ENCODE peak calls at places on chromosomes 5 and 9, in seven cellular contexts. One of them, this sample, is unnamed.

GRCh38 chr9:129570450-129571297 is 50.2 kb downstream of the C9orf50 start:
- DNase-seq in GM03348: peak; percentile 86
- DNase-seq in Daoy: peak; percentile 73
- DNase-seq in thyroid gland: peak; percentile 72
- DNase-seq in NCI-H1417: no peak
- DNase-seq in stomach: peak; percentile 71
- DNase-seq in hippocampal formation: no peak
- DNase-seq in this sample: no peak

GRCh38 chr5:62935660-62936059 is 357.0 kb downstream of the LRRC70 start:
- DNase-seq in Daoy: no peak
- DNase-seq in GM03348: no peak
- DNase-seq in thyroid gland: no peak
- DNase-seq in stomach: no peak
- DNase-seq in hippocampal formation: no peak
- DNase-seq in NCI-H1417: no peak
- DNase-seq in this sample: no peak

GRCh38 chr5:10535237-10535530 is 28.7 kb upstream of the ANKRD33B start:
- DNase-seq in NCI-H1417: no peak
- DNase-seq in hippocampal formation: no peak
- DNase-seq in Daoy: no peak
- DNase-seq in GM03348: no peak
- DNase-seq in thyroid gland: no peak
- DNase-seq in stomach: no peak
- DNase-seq in this sample: no peak

GRCh38 chr9:125472926-125473701 is 211.5 kb downstream of the GAPVD1 start:
- DNase-seq in Daoy: peak; percentile 71
- DNase-seq in NCI-H1417: peak; percentile 72
- DNase-seq in GM03348: peak; percentile 61
- DNase-seq in stomach: no peak
- DNase-seq in hippocampal formation: no peak
- DNase-seq in thyroid gland: peak; percentile 59
- DNase-seq in this sample: no peak

GRCh38 chr9:132986586-132986985 is 8.1 kb downstream of the GFI1B start:
- DNase-seq in stomach: no peak
- DNase-seq in thyroid gland: no peak
- DNase-seq in GM03348: no peak
- DNase-seq in NCI-H1417: no peak
- DNase-seq in Daoy: peak; percentile 60
- DNase-seq in hippocampal formation: no peak
- DNase-seq in this sample: no peak

GRCh38 chr5:73625905-73626811 is at the start of gene ARHGEF28:
- DNase-seq in thyroid gland: peak; percentile 83
- DNase-seq in stomach: peak; percentile 87
- DNase-seq in Daoy: peak; percentile 82
- DNase-seq in hippocampal formation: peak; percentile 39
- DNase-seq in GM03348: peak; percentile 94
- DNase-seq in NCI-H1417: peak; percentile 84
- DNase-seq in this sample: peak; percentile 67

GRCh38 chr9:96113045-96113444 is 188.9 kb downstream of the HSD17B3 start:
- DNase-seq in hippocampal formation: peak; percentile 11
- DNase-seq in thyroid gland: no peak
- DNase-seq in stomach: no peak
- DNase-seq in NCI-H1417: peak; percentile 8
- DNase-seq in GM03348: no peak
- DNase-seq in Daoy: no peak
- DNase-seq in this sample: no peak

GRCh38 chr5:132873119-132873929 is at the start of gene LEAP2:
- DNase-seq in NCI-H1417: no peak
- DNase-seq in hippocampal formation: no peak
- DNase-seq in thyroid gland: no peak
- DNase-seq in Daoy: no peak
- DNase-seq in GM03348: peak; percentile 18
- DNase-seq in stomach: peak; percentile 39
- DNase-seq in this sample: no peak

GRCh38 chr5:78912796-78913195 is 72.3 kb downstream of the ARSB start:
- DNase-seq in thyroid gland: no peak
- DNase-seq in Daoy: no peak
- DNase-seq in hippocampal formation: no peak
- DNase-seq in stomach: no peak
- DNase-seq in NCI-H1417: no peak
- DNase-seq in GM03348: no peak
- DNase-seq in this sample: no peak

GRCh38 chr5:172110260-172110815 is 77.7 kb downstream of the STK10 start:
- DNase-seq in NCI-H1417: no peak
- DNase-seq in GM03348: no peak
- DNase-seq in Daoy: no peak
- DNase-seq in stomach: no peak
- DNase-seq in thyroid gland: no peak
- DNase-seq in hippocampal formation: no peak
- DNase-seq in this sample: no peak

GRCh38 chr9:78026947-78027346 is 4.7 kb downstream of the GNAQ start:
- DNase-seq in stomach: no peak
- DNase-seq in Daoy: no peak
- DNase-seq in GM03348: peak; percentile 44
- DNase-seq in NCI-H1417: no peak
- DNase-seq in thyroid gland: no peak
- DNase-seq in hippocampal formation: no peak
- DNase-seq in this sample: no peak

GRCh38 chr5:176742246-176743105 is 67.9 kb upstream of the UNC5A start:
- DNase-seq in NCI-H1417: no peak
- DNase-seq in hippocampal formation: no peak
- DNase-seq in thyroid gland: no peak
- DNase-seq in GM03348: no peak
- DNase-seq in stomach: no peak
- DNase-seq in Daoy: no peak
- DNase-seq in this sample: no peak

GRCh38 chr5:154482528-154483449 is 4.8 kb upstream of the HAND1 start:
- DNase-seq in Daoy: no peak
- DNase-seq in stomach: no peak
- DNase-seq in hippocampal formation: no peak
- DNase-seq in NCI-H1417: peak; percentile 21
- DNase-seq in thyroid gland: no peak
- DNase-seq in GM03348: no peak
- DNase-seq in this sample: no peak

GRCh38 chr5:31731710-31732301 is 92.9 kb downstream of the PDZD2 start:
- DNase-seq in hippocampal formation: no peak
- DNase-seq in stomach: no peak
- DNase-seq in Daoy: no peak
- DNase-seq in thyroid gland: no peak
- DNase-seq in GM03348: no peak
- DNase-seq in NCI-H1417: no peak
- DNase-seq in this sample: no peak

GRCh38 chr5:39517800-39518199 is 93.0 kb upstream of the DAB2 start:
- DNase-seq in thyroid gland: no peak
- DNase-seq in stomach: no peak
- DNase-seq in Daoy: peak; percentile 64
- DNase-seq in GM03348: peak; percentile 79
- DNase-seq in hippocampal formation: no peak
- DNase-seq in NCI-H1417: no peak
- DNase-seq in this sample: no peak

GRCh38 chr9:106417685-106418084 is 445.3 kb upstream of the ZNF462 start:
- DNase-seq in Daoy: no peak
- DNase-seq in stomach: no peak
- DNase-seq in thyroid gland: no peak
- DNase-seq in hippocampal formation: no peak
- DNase-seq in NCI-H1417: no peak
- DNase-seq in GM03348: no peak
- DNase-seq in this sample: no peak

GRCh38 chr5:148653840-148654781 is at the start of gene HTR4:
- DNase-seq in NCI-H1417: peak; percentile 40
- DNase-seq in Daoy: peak; percentile 15
- DNase-seq in hippocampal formation: no peak
- DNase-seq in GM03348: no peak
- DNase-seq in stomach: no peak
- DNase-seq in thyroid gland: no peak
- DNase-seq in this sample: no peak

GRCh38 chr9:107249131-107249533 is 33.9 kb upstream of the RAD23B start:
- DNase-seq in hippocampal formation: no peak
- DNase-seq in NCI-H1417: peak; percentile 25
- DNase-seq in thyroid gland: no peak
- DNase-seq in GM03348: no peak
- DNase-seq in stomach: no peak
- DNase-seq in Daoy: no peak
- DNase-seq in this sample: no peak

GRCh38 chr9:125674981-125675973 is 31.7 kb downstream of the MAPKAP1 start:
- DNase-seq in NCI-H1417: no peak
- DNase-seq in hippocampal formation: no peak
- DNase-seq in stomach: no peak
- DNase-seq in GM03348: peak; percentile 80
- DNase-seq in Daoy: peak; percentile 78
- DNase-seq in thyroid gland: no peak
- DNase-seq in this sample: no peak

GRCh38 chr9:89311346-89312153 is 555 bp downstream of the CKS2 start:
- DNase-seq in hippocampal formation: no peak
- DNase-seq in Daoy: peak; percentile 29
- DNase-seq in thyroid gland: peak; percentile 18
- DNase-seq in GM03348: no peak
- DNase-seq in stomach: no peak
- DNase-seq in NCI-H1417: peak; percentile 67
- DNase-seq in this sample: no peak

GRCh38 chr9:131639771-131640437 is 94.6 kb downstream of the PRRT1B start:
- DNase-seq in NCI-H1417: no peak
- DNase-seq in GM03348: no peak
- DNase-seq in thyroid gland: no peak
- DNase-seq in Daoy: no peak
- DNase-seq in hippocampal formation: no peak
- DNase-seq in stomach: no peak
- DNase-seq in this sample: no peak

GRCh38 chr5:178098685-178099084 is 14.6 kb upstream of the N4BP3 start:
- DNase-seq in thyroid gland: no peak
- DNase-seq in hippocampal formation: no peak
- DNase-seq in stomach: no peak
- DNase-seq in GM03348: no peak
- DNase-seq in Daoy: no peak
- DNase-seq in NCI-H1417: no peak
- DNase-seq in this sample: no peak

GRCh38 chr9:123724211-123724831 is 205.6 kb downstream of the DENND1A start:
- DNase-seq in hippocampal formation: peak; percentile 7
- DNase-seq in Daoy: peak; percentile 15
- DNase-seq in stomach: no peak
- DNase-seq in GM03348: peak; percentile 58
- DNase-seq in NCI-H1417: peak; percentile 57
- DNase-seq in thyroid gland: peak; percentile 8
- DNase-seq in this sample: no peak

GRCh38 chr5:28766565-28767158 is 1728.3 kb upstream of the CDH9 start:
- DNase-seq in Daoy: peak; percentile 4
- DNase-seq in NCI-H1417: peak; percentile 85
- DNase-seq in stomach: no peak
- DNase-seq in thyroid gland: no peak
- DNase-seq in GM03348: peak; percentile 11
- DNase-seq in hippocampal formation: no peak
- DNase-seq in this sample: peak; percentile 91

GRCh38 chr5:66701244-66701643 is 105.1 kb downstream of the MAST4 start:
- DNase-seq in hippocampal formation: no peak
- DNase-seq in GM03348: no peak
- DNase-seq in stomach: no peak
- DNase-seq in NCI-H1417: no peak
- DNase-seq in Daoy: no peak
- DNase-seq in thyroid gland: no peak
- DNase-seq in this sample: no peak

GRCh38 chr9:4530375-4530774 is 40.1 kb downstream of the SLC1A1 start:
- DNase-seq in hippocampal formation: no peak
- DNase-seq in NCI-H1417: peak; percentile 4
- DNase-seq in Daoy: peak; percentile 59
- DNase-seq in GM03348: no peak
- DNase-seq in thyroid gland: no peak
- DNase-seq in stomach: no peak
- DNase-seq in this sample: no peak

GRCh38 chr9:73213300-73213699 is 61.6 kb downstream of the ANXA1 start:
- DNase-seq in Daoy: no peak
- DNase-seq in NCI-H1417: no peak
- DNase-seq in hippocampal formation: no peak
- DNase-seq in GM03348: no peak
- DNase-seq in stomach: no peak
- DNase-seq in thyroid gland: no peak
- DNase-seq in this sample: no peak

GRCh38 chr9:68808481-68808880 is 103.4 kb downstream of the PIP5K1B start:
- DNase-seq in hippocampal formation: no peak
- DNase-seq in Daoy: no peak
- DNase-seq in thyroid gland: no peak
- DNase-seq in NCI-H1417: peak; percentile 96
- DNase-seq in stomach: no peak
- DNase-seq in GM03348: no peak
- DNase-seq in this sample: peak; percentile 82

GRCh38 chr9:95150903-95151302 is 166.6 kb downstream of the FANCC start:
- DNase-seq in thyroid gland: peak; percentile 62
- DNase-seq in Daoy: no peak
- DNase-seq in GM03348: no peak
- DNase-seq in NCI-H1417: peak; percentile 24
- DNase-seq in hippocampal formation: no peak
- DNase-seq in stomach: no peak
- DNase-seq in this sample: no peak

GRCh38 chr5:45695011-45695667 is 1.0 kb downstream of the HCN1 start:
- DNase-seq in stomach: no peak
- DNase-seq in hippocampal formation: no peak
- DNase-seq in GM03348: peak; percentile 3
- DNase-seq in thyroid gland: no peak
- DNase-seq in NCI-H1417: no peak
- DNase-seq in Daoy: no peak
- DNase-seq in this sample: peak; percentile 74

GRCh38 chr5:76696254-76696653 is 19.7 kb upstream of the F2R start:
- DNase-seq in NCI-H1417: no peak
- DNase-seq in thyroid gland: no peak
- DNase-seq in hippocampal formation: no peak
- DNase-seq in GM03348: no peak
- DNase-seq in stomach: no peak
- DNase-seq in Daoy: no peak
- DNase-seq in this sample: no peak

GRCh38 chr9:119968837-119969707 is 599.8 kb upstream of the BRINP1 start:
- DNase-seq in thyroid gland: peak; percentile 78
- DNase-seq in NCI-H1417: peak; percentile 87
- DNase-seq in GM03348: peak; percentile 92
- DNase-seq in hippocampal formation: peak; percentile 68
- DNase-seq in Daoy: peak; percentile 51
- DNase-seq in stomach: peak; percentile 79
- DNase-seq in this sample: peak; percentile 76

GRCh38 chr5:146640285-146640896 is 124.4 kb upstream of the GPR151 start:
- DNase-seq in stomach: no peak
- DNase-seq in Daoy: no peak
- DNase-seq in GM03348: no peak
- DNase-seq in hippocampal formation: no peak
- DNase-seq in thyroid gland: no peak
- DNase-seq in NCI-H1417: peak; percentile 3
- DNase-seq in this sample: no peak

GRCh38 chr5:89560724-89561123 is 677.7 kb upstream of the MEF2C start:
- DNase-seq in Daoy: peak; percentile 22
- DNase-seq in thyroid gland: no peak
- DNase-seq in NCI-H1417: peak; percentile 37
- DNase-seq in GM03348: no peak
- DNase-seq in hippocampal formation: no peak
- DNase-seq in stomach: no peak
- DNase-seq in this sample: no peak

GRCh38 chr9:107213561-107214028 is 69.5 kb upstream of the RAD23B start:
- DNase-seq in thyroid gland: peak; percentile 49
- DNase-seq in hippocampal formation: no peak
- DNase-seq in NCI-H1417: peak; percentile 25
- DNase-seq in stomach: no peak
- DNase-seq in GM03348: peak; percentile 79
- DNase-seq in Daoy: peak; percentile 96
- DNase-seq in this sample: no peak

This sample was measured in NCI-H748 treated with DMSO at 0.1 percent for 48 hours.